ENCODE peak calls at places on chromosomes 1 and 21, in five cellular contexts. I, O, N, T and J are unnamed samples.

GRCh38 chr1:29332204-29332603 is 95.9 kb downstream of the PTPRU start:
- DNase-seq in T (peak), O (peak), N (peak), I (peak), J (peak)

GRCh38 chr1:3115275-3116149 is 46.5 kb downstream of the PRDM16 start:
- DNase-seq in I (no peak), N (no peak), T (no peak), O (no peak), J (no peak)

GRCh38 chr1:41048540-41048939 is 27.0 kb upstream of the SLFNL1 start:
- DNase-seq in T (no peak), I (no peak), N (no peak), O (no peak), J (no peak)

GRCh38 chr1:160104520-160104885 is 6.1 kb upstream of the IGSF8 start:
- DNase-seq in N (no peak), I (no peak), T (no peak), O (no peak), J (no peak)

GRCh38 chr1:59026472-59026948 is 242.7 kb upstream of the JUN start:
- DNase-seq in N (no peak), T (no peak), O (peak), I (peak), J (peak)

GRCh38 chr1:244435562-244436205 is 16.0 kb downstream of the ADSS2 start:
- DNase-seq in I (peak), O (no peak), T (no peak), N (no peak), J (peak)

GRCh38 chr1:5142389-5142788 is 488.0 kb downstream of the AJAP1 start:
- DNase-seq in T (no peak), O (no peak), N (no peak), I (no peak), J (no peak)

GRCh38 chr21:33411949-33412430 is 8.8 kb downstream of the IFNGR2 start:
- DNase-seq in T (no peak), O (peak), I (no peak), N (no peak), J (peak)

GRCh38 chr1:155648207-155649147 is 38.5 kb downstream of the MSTO1 start:
- DNase-seq in N (peak), I (peak), T (peak), O (peak), J (peak)

GRCh38 chr1:155081472-155082300 is 3.0 kb downstream of the EFNA3 start:
- DNase-seq in O (no peak), I (no peak), T (no peak), N (no peak), J (no peak)

GRCh38 chr1:207103892-207104373 is at the start of gene C4BPA:
- DNase-seq in I (no peak), T (no peak), N (no peak), O (no peak), J (no peak)

GRCh38 chr1:30146448-30146847 is 576.9 kb downstream of the MATN1 start:
- DNase-seq in O (no peak), N (no peak), I (no peak), T (no peak), J (no peak)

GRCh38 chr1:234755449-234755863 is 145.5 kb upstream of the IRF2BP2 start:
- DNase-seq in I (peak), O (peak), T (no peak), N (no peak), J (peak)

GRCh38 chr1:41707793-41708192 is 210.9 kb downstream of the HIVEP3 start:
- DNase-seq in N (no peak), T (no peak), I (no peak), O (no peak), J (no peak)

GRCh38 chr1:147833231-147833840 is 69.3 kb upstream of the GJA8 start:
- DNase-seq in O (peak), I (no peak), N (peak), T (no peak), J (no peak)

GRCh38 chr21:32372755-32373154 is 20.1 kb downstream of the URB1 start:
- DNase-seq in I (peak), N (no peak), O (no peak), T (no peak), J (no peak)

GRCh38 chr1:203304391-203304918 is 864 bp upstream of the BTG2 start:
- DNase-seq in N (no peak), O (no peak), T (no peak), I (no peak), J (no peak)

GRCh38 chr1:203520315-203520714 is 26.4 kb downstream of the OPTC start:
- DNase-seq in O (peak), I (peak), T (no peak), N (no peak), J (peak)

GRCh38 chr1:82706741-82707140 is 906.0 kb downstream of the ADGRL2 start:
- DNase-seq in T (no peak), O (no peak), N (no peak), I (peak), J (no peak)

GRCh38 chr1:4054957-4055676 is 155.0 kb upstream of the C1orf174 start:
- DNase-seq in N (no peak), O (no peak), T (no peak), I (no peak), J (no peak)

GRCh38 chr1:97599447-97599846 is 321.4 kb downstream of the DPYD start:
- DNase-seq in T (no peak), O (no peak), I (peak), N (peak), J (peak)

GRCh38 chr1:203271962-203272632 is 33.2 kb upstream of the BTG2 start:
- DNase-seq in N (peak), I (no peak), T (no peak), O (no peak), J (no peak)

GRCh38 chr1:17606826-17607440 is 67.4 kb downstream of the ARHGEF10L start:
- DNase-seq in O (peak), I (peak), T (peak), N (peak), J (peak)

GRCh38 chr1:6471086-6471841 is 5.3 kb upstream of the TNFRSF25 start:
- DNase-seq in N (peak), I (no peak), O (peak), T (no peak), J (no peak)

GRCh38 chr1:234605493-234605982 is 4.4 kb downstream of the IRF2BP2 start:
- DNase-seq in O (no peak), I (no peak), T (no peak), N (no peak), J (no peak)

GRCh38 chr21:21715286-21715969 is 717.2 kb downstream of the NCAM2 start:
- DNase-seq in T (no peak), O (no peak), N (no peak), I (peak), J (peak)

GRCh38 chr1:5522605-5523145 is 469.6 kb downstream of the NPHP4 start:
- DNase-seq in I (no peak), N (no peak), T (no peak), O (no peak), J (no peak)

GRCh38 chr1:171654705-171655214 is 2.3 kb upstream of the MYOC start:
- DNase-seq in I (no peak), O (no peak), T (no peak), N (no peak), J (peak)

GRCh38 chr1:199758626-199759255 is 268.8 kb upstream of the NR5A2 start:
- DNase-seq in N (no peak), T (no peak), O (no peak), I (no peak), J (no peak)

GRCh38 chr1:121519042-121519755 is 334.4 kb downstream of the SRGAP2C start:
- DNase-seq in I (no peak), O (peak), N (peak), T (peak), J (peak)

GRCh38 chr1:55185832-55186231 is 29.3 kb downstream of the USP24 start:
- DNase-seq in T (no peak), I (no peak), N (no peak), O (no peak), J (no peak)

GRCh38 chr1:241456743-241457142 is 62.8 kb downstream of the FH start:
- DNase-seq in I (no peak), O (no peak), N (no peak), T (no peak), J (no peak)

GRCh38 chr1:42979888-42980800 is 21.5 kb upstream of the SLC2A1 start:
- DNase-seq in I (no peak), O (peak), N (no peak), T (no peak), J (no peak)

GRCh38 chr1:183180213-183180612 is 5.9 kb upstream of the LAMC2 start:
- DNase-seq in I (peak), N (no peak), O (no peak), T (no peak), J (peak)

GRCh38 chr1:21574464-21575151 is 65.4 kb downstream of the ALPL start:
- DNase-seq in I (no peak), T (peak), N (peak), O (no peak), J (peak)

GRCh38 chr21:17462276-17462981 is 50.4 kb upstream of the CXADR start:
- DNase-seq in T (no peak), O (no peak), N (no peak), I (peak), J (no peak)

GRCh38 chr1:154418062-154418897 is 13.1 kb downstream of the IL6R start:
- DNase-seq in T (no peak), I (no peak), N (no peak), O (no peak), J (no peak)

GRCh38 chr1:170536924-170537551 is 5.1 kb downstream of the GORAB start:
- DNase-seq in N (no peak), I (no peak), T (no peak), O (no peak), J (peak)

GRCh38 chr1:174219606-174220370 is 60.5 kb downstream of the RABGAP1L start:
- DNase-seq in N (no peak), O (no peak), I (no peak), T (no peak), J (no peak)

DNA sequence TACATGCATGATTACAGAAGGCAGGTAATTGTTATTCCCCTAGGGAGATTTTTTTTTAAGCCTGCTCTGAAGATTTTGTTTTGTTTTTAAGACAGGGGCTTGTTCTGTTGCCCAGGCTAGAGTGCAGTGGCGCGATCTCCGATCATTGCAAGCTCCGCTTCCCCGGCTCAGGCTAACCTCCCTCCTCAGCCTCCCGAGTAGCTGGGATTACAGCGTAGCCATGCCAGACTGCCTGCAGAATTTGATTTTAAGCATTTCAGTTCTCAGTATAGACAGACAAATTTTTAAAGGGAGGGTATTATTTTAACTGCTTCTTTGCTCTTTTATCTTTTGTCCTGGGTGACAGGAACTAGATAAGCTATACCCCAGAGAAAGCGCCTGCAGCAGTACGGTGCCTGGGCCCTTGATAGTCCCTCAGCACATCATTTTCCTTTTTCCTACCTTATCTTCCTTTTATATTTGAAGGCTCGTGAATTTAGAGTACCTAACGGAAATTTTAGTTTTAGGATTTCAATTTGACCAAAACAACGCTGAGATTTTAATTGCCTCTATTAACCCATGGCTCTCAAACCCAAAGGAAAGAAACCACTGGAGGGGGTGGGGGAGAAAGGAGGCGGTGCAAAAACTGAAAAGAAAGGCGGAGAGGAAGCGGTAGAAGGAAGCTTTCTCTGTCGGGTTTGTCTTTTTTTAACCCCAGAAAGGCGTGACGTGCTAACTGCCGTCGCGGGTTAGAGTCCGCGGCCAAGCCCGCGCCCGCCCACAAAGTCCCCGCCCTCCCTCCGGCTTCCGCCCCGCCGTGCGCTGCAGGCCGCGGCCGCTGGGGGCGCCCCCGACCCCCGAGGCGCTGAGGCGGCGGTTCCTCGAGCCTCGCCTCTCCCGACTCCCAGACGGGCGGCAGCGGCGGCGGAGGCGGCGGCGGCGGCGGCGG is at the start of gene EEIG2:
- DNase-seq in I (peak), T (peak), O (peak), N (peak), J (peak)
- H2BK5ac ChIP-seq in I (peak), T (no peak), O (peak), N (no peak), J (no peak)

GRCh38 chr1:235911300-235911662 is 44.6 kb upstream of the LYST start:
- DNase-seq in O (no peak), T (no peak), N (no peak), I (no peak), J (no peak)
- H2AFZ ChIP-seq in O (no peak), T (no peak), N (no peak), I (no peak), J (no peak)

GRCh38 chr21:45403133-45403824 is 1.7 kb upstream of the COL18A1 start:
- DNase-seq in T (no peak), I (no peak), N (no peak), O (no peak), J (no peak)

GRCh38 chr21:45401054-45401518 is 3.9 kb upstream of the COL18A1 start:
- DNase-seq in I (no peak), N (no peak), O (peak), T (no peak), J (no peak)

GRCh38 chr21:45403825-45404725 is 890 bp upstream of the COL18A1 start:
- DNase-seq in O (no peak), I (peak), T (no peak), N (peak), J (peak)

GRCh38 chr21:45404726-45405270 is at the start of gene COL18A1:
- DNase-seq in N (peak), O (no peak), I (peak), T (peak), J (peak)

GRCh38 chr21:45401916-45402900 is 2.8 kb upstream of the COL18A1 start:
- DNase-seq in N (no peak), I (no peak), T (no peak), O (no peak), J (no peak)
- H4K8ac ChIP-seq in N (no peak), I (no peak), T (no peak), O (no peak), J (no peak)

GRCh38 chr1:8875216-8875861 is 3.1 kb downstream of the ENO1 start:
- DNase-seq in N (no peak), O (peak), T (no peak), I (no peak), J (no peak)

GRCh38 chr1:8880068-8880676 is 1.7 kb upstream of the ENO1 start:
- DNase-seq in O (no peak), T (no peak), I (peak), N (peak), J (peak)

GRCh38 chr1:8876099-8876496 is 2.4 kb downstream of the ENO1 start:
- DNase-seq in O (no peak), T (no peak), I (no peak), N (no peak), J (no peak)

GRCh38 chr1:8879348-8880067 is 1.0 kb upstream of the ENO1 start:
- DNase-seq in O (peak), I (no peak), N (no peak), T (no peak), J (no peak)

GRCh38 chr1:8878448-8879347 is at the start of gene ENO1:
- DNase-seq in T (peak), O (peak), I (peak), N (peak), J (peak)
- H2BK5ac ChIP-seq in T (peak), O (peak), I (peak), N (no peak), J (peak)

DNA sequence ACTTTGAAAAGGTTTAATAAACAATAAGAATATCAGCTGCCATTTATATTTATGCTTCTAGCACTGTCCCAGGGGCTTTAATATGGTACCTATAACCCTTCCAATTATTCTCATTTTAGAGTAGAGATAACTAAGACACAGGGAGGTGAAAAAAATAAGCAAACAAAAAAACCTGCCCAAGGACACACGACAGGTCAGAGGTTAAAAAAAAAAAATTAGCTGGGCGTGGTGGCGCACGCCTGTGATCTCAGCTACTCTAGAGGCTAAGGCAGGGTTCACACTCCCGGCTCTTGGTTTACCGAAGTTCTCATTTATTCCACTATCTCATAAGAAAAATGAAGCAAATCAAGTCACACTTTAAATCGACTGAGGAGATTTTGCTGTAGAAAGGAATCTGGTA is 34.7 kb upstream of the CNN3 start:
- DNase-seq in T (no peak), N (no peak), O (no peak), I (no peak), J (no peak)
- H2AFZ ChIP-seq in T (no peak), N (no peak), O (no peak), I (no peak), J (no peak)